ENCODE peak calls at places on chromosomes 1 and 21, in ten cellular contexts. E is adrenal gland, F is neural progenitor cell, W is OCI-LY7, O is ovary, I is left ventricle myocardium inferior, R is BE2C, C is choroid plexus epithelial cell, Z is fibroblast of mammary gland, P is Peyer's patch. A is an unnamed sample.

GRCh38 chr1:77039739-77040138 is 172.5 kb downstream of the ST6GALNAC5 start:
- DNase-seq in E (peak), F (no peak), W (no peak), O (peak), I (no peak), R (no peak), C (peak), Z (peak), P (no peak), A (no peak)

GRCh38 chr1:32798191-32798590 is 19.0 kb downstream of the YARS1 start:
- DNase-seq in E (no peak), F (no peak), W (no peak), O (no peak), I (no peak), R (no peak), C (peak), Z (no peak), P (no peak), A (no peak)

GRCh38 chr1:89381617-89382016 is 17.8 kb downstream of the GBP6 start:
- DNase-seq in E (no peak), F (no peak), W (no peak), O (no peak), I (no peak), R (no peak), C (no peak), Z (no peak), P (no peak), A (no peak)

GRCh38 chr1:17648457-17649145 is 106.5 kb upstream of the ACTL8 start:
- DNase-seq in E (peak), F (no peak), W (no peak), O (no peak), I (no peak), R (no peak), C (no peak), Z (no peak), P (no peak), A (no peak)

GRCh38 chr1:205811660-205812059 is 1.3 kb downstream of the SLC41A1 start:
- DNase-seq in E (peak), F (no peak), W (no peak), O (no peak), I (peak), R (peak), C (no peak), Z (no peak), P (no peak), A (no peak)

GRCh38 chr1:160078392-160079195 is 2.7 kb upstream of the KCNJ9 start:
- DNase-seq in E (peak), F (peak), W (peak), O (no peak), I (no peak), R (peak), C (peak), Z (peak), P (peak), A (peak)

GRCh38 chr1:117646007-117646913 is 40.4 kb downstream of the TENT5C start:
- DNase-seq in E (no peak), F (no peak), W (no peak), O (no peak), I (no peak), R (no peak), C (peak), Z (peak), P (no peak), A (no peak)

GRCh38 chr1:215539803-215540575 is 27.1 kb upstream of the KCTD3 start:
- DNase-seq in E (peak), F (no peak), W (no peak), O (no peak), I (no peak), R (peak), C (peak), Z (peak), P (no peak), A (no peak)

GRCh38 chr21:31634993-31635392 is 24.5 kb upstream of the SOD1 start:
- DNase-seq in E (no peak), F (no peak), W (no peak), O (no peak), I (no peak), R (no peak), C (no peak), Z (no peak), P (no peak), A (no peak)

GRCh38 chr1:158248122-158248521 is 6.1 kb upstream of the CD1A start:
- DNase-seq in E (peak), F (no peak), W (peak), O (no peak), I (no peak), R (no peak), C (no peak), Z (no peak), P (peak), A (no peak)

GRCh38 chr1:86082183-86082582 is 74.4 kb downstream of the COL24A1 start:
- DNase-seq in E (no peak), F (no peak), W (no peak), O (no peak), I (no peak), R (no peak), C (peak), Z (peak), P (no peak), A (no peak)
- TF ChIP-seq CTCF in E (no peak), F (peak), W (peak), O (no peak), I (no peak), R (peak), C (peak), Z (peak), P (no peak), A (peak)

DNA sequence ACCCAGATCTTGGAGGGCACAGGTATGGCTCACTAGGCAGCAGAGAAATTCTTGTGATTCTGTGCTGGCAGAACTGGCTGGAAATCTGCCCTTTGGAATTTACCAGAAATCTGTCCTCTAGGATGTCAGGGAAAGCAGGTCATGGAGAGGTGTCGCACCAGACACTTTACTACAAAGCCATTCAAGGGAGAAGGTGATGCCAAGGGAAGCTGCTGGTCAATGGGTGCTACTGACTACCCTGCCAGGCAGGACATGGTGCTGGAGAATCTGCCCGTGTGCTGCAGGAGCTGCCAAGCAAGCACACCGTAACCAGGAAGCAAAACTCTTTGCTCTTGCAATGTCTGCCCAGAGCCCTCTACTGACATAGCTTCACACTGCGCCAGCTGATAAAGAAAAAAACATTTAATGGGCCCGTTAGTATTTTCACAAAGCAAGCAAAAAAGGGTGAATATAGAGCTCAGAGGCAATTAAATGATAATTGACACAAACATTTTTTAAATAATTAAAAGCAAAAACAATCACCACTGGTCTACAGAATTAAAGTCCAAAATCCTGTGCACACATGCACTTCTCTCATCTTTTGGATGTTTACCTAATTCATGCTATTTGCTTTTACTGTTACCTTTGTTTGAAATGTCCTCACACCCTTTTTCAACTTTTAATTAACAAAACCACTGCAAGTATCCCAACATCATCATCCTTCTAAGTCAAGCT is 7.2 kb upstream of the FBXO28 start:
- DNase-seq in E (peak), F (peak), W (peak), O (no peak), I (no peak), R (no peak), C (peak), Z (peak), P (no peak), A (peak)
- TF ChIP-seq CTCF in E (peak), F (peak), W (peak), O (no peak), I (no peak), R (peak), C (peak), Z (peak), P (peak), A (peak)

DNA sequence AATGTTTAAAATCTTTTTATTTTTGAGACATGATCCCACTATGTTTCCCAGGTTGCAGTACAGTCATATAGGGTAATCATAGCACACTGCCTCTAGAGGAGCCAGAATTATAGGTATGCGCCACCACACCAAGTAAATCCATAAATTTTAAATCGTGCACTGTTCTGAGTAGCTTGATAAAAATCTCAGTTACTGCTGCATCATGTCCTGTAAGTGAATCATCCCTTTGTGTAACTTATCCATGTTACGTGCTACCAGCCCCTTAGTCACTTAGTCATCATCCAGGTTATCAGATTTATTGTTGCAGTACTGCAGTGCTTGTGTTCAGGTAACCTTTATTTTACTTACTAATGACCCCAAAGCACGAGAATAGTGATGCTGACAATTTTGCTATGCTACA is 1770.9 kb downstream of the BRINP3 start:
- DNase-seq in E (no peak), F (no peak), W (no peak), O (no peak), I (no peak), R (no peak), C (peak), Z (no peak), P (no peak), A (no peak)
- TF ChIP-seq CTCF in E (no peak), F (no peak), W (no peak), O (no peak), I (no peak), R (peak), C (peak), Z (no peak), P (no peak), A (no peak)

GRCh38 chr1:223709598-223709997 is 2.7 kb upstream of the CAPN2 start:
- DNase-seq in E (no peak), F (no peak), W (no peak), O (no peak), I (no peak), R (no peak), C (peak), Z (peak), P (no peak), A (no peak)

GRCh38 chr1:223708651-223709268 is 3.6 kb upstream of the CAPN2 start:
- DNase-seq in E (no peak), F (no peak), W (no peak), O (no peak), I (no peak), R (no peak), C (no peak), Z (no peak), P (no peak), A (no peak)

GRCh38 chr1:223706077-223706988 is 6.0 kb upstream of the CAPN2 start:
- DNase-seq in E (peak), F (no peak), W (no peak), O (peak), I (no peak), R (peak), C (peak), Z (peak), P (no peak), A (no peak)

GRCh38 chr1:223707270-223708000 is 4.9 kb upstream of the CAPN2 start:
- DNase-seq in E (peak), F (no peak), W (no peak), O (peak), I (peak), R (peak), C (peak), Z (peak), P (no peak), A (no peak)

GRCh38 chr1:223708001-223708359 is 4.4 kb upstream of the CAPN2 start:
- DNase-seq in E (no peak), F (no peak), W (no peak), O (no peak), I (no peak), R (no peak), C (no peak), Z (no peak), P (no peak), A (no peak)
- TF ChIP-seq CTCF in E (peak), F (no peak), W (no peak), O (no peak), I (peak), R (peak), C (peak), Z (peak), P (no peak), A (no peak)

DNA sequence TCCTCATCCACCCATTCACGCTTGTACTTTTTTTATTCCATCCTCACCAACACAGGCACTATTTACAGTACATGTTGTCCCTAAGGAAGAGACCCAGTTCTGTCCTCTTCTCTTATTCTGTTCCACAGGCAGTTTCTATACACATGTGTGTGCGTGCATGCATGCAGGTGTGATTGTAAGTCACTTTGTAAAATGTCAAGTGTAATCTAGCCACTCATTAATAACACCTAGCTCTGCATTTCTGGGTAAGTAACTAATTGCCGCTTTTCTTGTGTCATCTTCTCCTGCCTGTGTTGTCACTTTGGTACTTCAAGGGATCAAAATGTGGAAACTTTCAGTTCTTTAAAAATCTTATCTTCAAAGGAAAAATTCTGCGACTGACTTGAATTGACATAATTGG is 377.2 kb downstream of the SEC16B start:
- DNase-seq in E (no peak), F (no peak), W (no peak), O (no peak), I (no peak), R (no peak), C (no peak), Z (no peak), P (no peak), A (no peak)
- TF ChIP-seq CTCF in E (no peak), F (no peak), W (no peak), O (no peak), I (no peak), R (no peak), C (no peak), Z (no peak), P (no peak), A (no peak)

GRCh38 chr21:44462090-44462833 is 7.0 kb downstream of the LRRC3 start:
- DNase-seq in E (no peak), F (no peak), W (no peak), O (no peak), I (no peak), R (no peak), C (no peak), Z (no peak), P (no peak), A (no peak)

GRCh38 chr21:44462834-44463200 is 7.5 kb downstream of the LRRC3 start:
- DNase-seq in E (no peak), F (no peak), W (no peak), O (no peak), I (no peak), R (no peak), C (no peak), Z (no peak), P (no peak), A (no peak)

GRCh38 chr21:44460441-44460755 is 5.1 kb downstream of the LRRC3 start:
- DNase-seq in E (no peak), F (no peak), W (no peak), O (no peak), I (no peak), R (no peak), C (no peak), Z (no peak), P (no peak), A (no peak)

GRCh38 chr21:44461005-44461404 is 5.7 kb downstream of the LRRC3 start:
- DNase-seq in E (no peak), F (no peak), W (no peak), O (no peak), I (no peak), R (no peak), C (no peak), Z (no peak), P (no peak), A (no peak)

DNA sequence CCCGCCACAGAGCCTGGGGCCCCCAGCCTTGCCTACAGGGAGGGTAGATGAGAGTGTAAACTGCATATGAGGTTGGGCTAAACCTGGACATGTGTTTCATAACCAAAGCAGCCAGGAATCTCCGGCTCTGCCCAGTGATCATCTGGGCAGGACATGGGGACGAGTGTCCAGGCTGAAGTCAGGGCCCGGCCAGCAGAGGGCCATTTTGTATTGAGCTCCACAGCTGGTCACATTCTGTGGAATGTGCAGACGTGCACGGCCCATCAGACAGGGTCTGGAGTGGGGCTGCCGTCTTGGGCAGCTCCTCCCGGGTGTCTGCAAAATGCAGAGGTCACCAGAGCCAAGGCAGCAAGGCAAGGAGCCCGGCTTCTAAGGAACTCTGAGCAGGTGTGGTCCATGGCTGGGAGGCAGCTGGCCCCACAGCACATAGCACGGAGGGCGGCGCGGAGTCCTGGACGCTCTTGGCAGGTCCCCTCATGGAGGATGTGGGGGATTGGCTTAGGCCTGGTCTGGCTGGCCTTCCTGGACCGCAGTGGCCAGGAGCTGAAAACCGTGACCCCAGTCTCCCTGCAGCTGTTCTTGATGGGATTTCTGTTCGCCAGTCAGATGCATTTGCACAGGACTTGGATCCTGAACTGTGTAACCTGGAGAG is 6.3 kb downstream of the LRRC3 start:
- DNase-seq in E (no peak), F (peak), W (no peak), O (no peak), I (no peak), R (no peak), C (no peak), Z (no peak), P (no peak), A (no peak)
- TF ChIP-seq CTCF in E (peak), F (peak), W (no peak), O (no peak), I (peak), R (no peak), C (no peak), Z (no peak), P (no peak), A (peak)

GRCh38 chr1:92486251-92487077 is at the start of gene GFI1:
- DNase-seq in E (peak), F (peak), W (no peak), O (no peak), I (peak), R (peak), C (no peak), Z (no peak), P (peak), A (peak)
- TF ChIP-seq CTCF in E (no peak), F (peak), W (no peak), O (no peak), I (no peak), R (no peak), C (no peak), Z (no peak), P (no peak), A (no peak)

GRCh38 chr1:189706594-189706993 is 771.1 kb downstream of the BRINP3 start:
- DNase-seq in E (no peak), F (no peak), W (no peak), O (no peak), I (no peak), R (no peak), C (no peak), Z (no peak), P (no peak), A (no peak)

GRCh38 chr1:189708674-189709073 is 769.0 kb downstream of the BRINP3 start:
- DNase-seq in E (no peak), F (peak), W (no peak), O (no peak), I (no peak), R (peak), C (peak), Z (no peak), P (no peak), A (no peak)
- TF ChIP-seq CTCF in E (no peak), F (peak), W (no peak), O (no peak), I (no peak), R (peak), C (peak), Z (no peak), P (no peak), A (no peak)